ENCODE peak calls at places on chromosomes 2 and 18, in seven cellular contexts. One of them, this sample, is unnamed.
A peak's percentile ranks its signal among the peaks of the same experiment; 100 is the strongest.

GRCh38 chr2:127047716-127048617 is 59.0 kb downstream of the BIN1 start:
- DNase-seq in right lobe of liver: no peak
- DNase-seq in CD8-positive, alpha-beta T cell: no peak
- DNase-seq in lower lobe of right lung: peak; percentile 43
- DNase-seq in adrenal gland: peak; percentile 52
- DNase-seq in ovary: peak; percentile 36
- DNase-seq in transverse colon: no peak
- DNase-seq in this sample: no peak

GRCh38 chr2:235021752-235022151 is 69.9 kb downstream of the SH3BP4 start:
- DNase-seq in adrenal gland: no peak
- DNase-seq in transverse colon: no peak
- DNase-seq in ovary: no peak
- DNase-seq in lower lobe of right lung: no peak
- DNase-seq in CD8-positive, alpha-beta T cell: no peak
- DNase-seq in right lobe of liver: no peak
- DNase-seq in this sample: no peak

GRCh38 chr2:589551-589950 is 87.7 kb downstream of the TMEM18 start:
- DNase-seq in transverse colon: no peak
- DNase-seq in CD8-positive, alpha-beta T cell: no peak
- DNase-seq in adrenal gland: no peak
- DNase-seq in right lobe of liver: no peak
- DNase-seq in ovary: no peak
- DNase-seq in lower lobe of right lung: no peak
- DNase-seq in this sample: no peak

GRCh38 chr2:224584768-224585204 is 377 bp downstream of the CUL3 start:
- DNase-seq in lower lobe of right lung: peak; percentile 75
- DNase-seq in ovary: peak; percentile 75
- DNase-seq in right lobe of liver: peak; percentile 61
- DNase-seq in adrenal gland: peak; percentile 73
- DNase-seq in CD8-positive, alpha-beta T cell: no peak
- DNase-seq in transverse colon: peak; percentile 58
- DNase-seq in this sample: peak; percentile 75

GRCh38 chr2:84290537-84290936 is 168.5 kb downstream of the SUCLG1 start:
- DNase-seq in CD8-positive, alpha-beta T cell: no peak
- DNase-seq in lower lobe of right lung: no peak
- DNase-seq in adrenal gland: no peak
- DNase-seq in right lobe of liver: no peak
- DNase-seq in ovary: no peak
- DNase-seq in transverse colon: no peak
- DNase-seq in this sample: no peak

GRCh38 chr2:162974771-162975170 is 136.2 kb upstream of the KCNH7 start:
- DNase-seq in transverse colon: no peak
- DNase-seq in lower lobe of right lung: no peak
- DNase-seq in right lobe of liver: no peak
- DNase-seq in adrenal gland: no peak
- DNase-seq in ovary: no peak
- DNase-seq in CD8-positive, alpha-beta T cell: no peak
- DNase-seq in this sample: no peak

GRCh38 chr18:6747646-6748045 is 18.1 kb downstream of the ARHGAP28 start:
- DNase-seq in CD8-positive, alpha-beta T cell: no peak
- DNase-seq in transverse colon: no peak
- DNase-seq in lower lobe of right lung: no peak
- DNase-seq in right lobe of liver: no peak
- DNase-seq in ovary: no peak
- DNase-seq in adrenal gland: no peak
- DNase-seq in this sample: no peak

GRCh38 chr2:114192362-114192761 is 250.1 kb upstream of the DPP10 start:
- DNase-seq in transverse colon: no peak
- DNase-seq in right lobe of liver: no peak
- DNase-seq in ovary: no peak
- DNase-seq in adrenal gland: no peak
- DNase-seq in lower lobe of right lung: no peak
- DNase-seq in CD8-positive, alpha-beta T cell: no peak
- DNase-seq in this sample: no peak

GRCh38 chr2:2107140-2107539 is 223.9 kb downstream of the MYT1L start:
- DNase-seq in adrenal gland: no peak
- DNase-seq in CD8-positive, alpha-beta T cell: no peak
- DNase-seq in ovary: no peak
- DNase-seq in lower lobe of right lung: no peak
- DNase-seq in transverse colon: no peak
- DNase-seq in right lobe of liver: no peak
- DNase-seq in this sample: no peak

GRCh38 chr2:3242747-3243369 is 134.8 kb downstream of the EIPR1 start:
- DNase-seq in lower lobe of right lung: no peak
- DNase-seq in right lobe of liver: no peak
- DNase-seq in CD8-positive, alpha-beta T cell: no peak
- DNase-seq in transverse colon: no peak
- DNase-seq in ovary: no peak
- DNase-seq in adrenal gland: peak; percentile 45
- DNase-seq in this sample: no peak

GRCh38 chr2:60936757-60937156 is 55.4 kb downstream of the REL start:
- DNase-seq in CD8-positive, alpha-beta T cell: no peak
- DNase-seq in lower lobe of right lung: no peak
- DNase-seq in right lobe of liver: no peak
- DNase-seq in transverse colon: no peak
- DNase-seq in ovary: no peak
- DNase-seq in adrenal gland: no peak
- DNase-seq in this sample: no peak

GRCh38 chr2:129888896-129889295 is 90.6 kb upstream of the RAB6C start:
- DNase-seq in adrenal gland: peak; percentile 31
- DNase-seq in ovary: no peak
- DNase-seq in transverse colon: no peak
- DNase-seq in CD8-positive, alpha-beta T cell: no peak
- DNase-seq in right lobe of liver: no peak
- DNase-seq in lower lobe of right lung: no peak
- DNase-seq in this sample: no peak

GRCh38 chr2:63589148-63589972 is 597 bp downstream of the MDH1 start:
- DNase-seq in lower lobe of right lung: no peak
- DNase-seq in adrenal gland: peak; percentile 59
- DNase-seq in transverse colon: no peak
- DNase-seq in right lobe of liver: no peak
- DNase-seq in CD8-positive, alpha-beta T cell: no peak
- DNase-seq in ovary: no peak
- DNase-seq in this sample: no peak

GRCh38 chr2:240393831-240394410 is 41.5 kb upstream of the GPC1 start:
- DNase-seq in right lobe of liver: no peak
- DNase-seq in lower lobe of right lung: no peak
- DNase-seq in ovary: peak; percentile 26
- DNase-seq in CD8-positive, alpha-beta T cell: no peak
- DNase-seq in transverse colon: no peak
- DNase-seq in adrenal gland: peak; percentile 43
- DNase-seq in this sample: no peak

GRCh38 chr2:218284106-218284811 is 8.0 kb downstream of the TMBIM1 start:
- DNase-seq in ovary: no peak
- DNase-seq in lower lobe of right lung: no peak
- DNase-seq in adrenal gland: peak; percentile 91
- DNase-seq in right lobe of liver: peak; percentile 71
- DNase-seq in CD8-positive, alpha-beta T cell: no peak
- DNase-seq in transverse colon: peak; percentile 75
- DNase-seq in this sample: peak; percentile 84

GRCh38 chr2:160224060-160224459 is 24.0 kb upstream of the ITGB6 start:
- DNase-seq in ovary: no peak
- DNase-seq in right lobe of liver: no peak
- DNase-seq in lower lobe of right lung: no peak
- DNase-seq in adrenal gland: no peak
- DNase-seq in transverse colon: no peak
- DNase-seq in CD8-positive, alpha-beta T cell: no peak
- DNase-seq in this sample: no peak

GRCh38 chr2:70094978-70095832 is 7.9 kb downstream of the PCBP1 start:
- DNase-seq in right lobe of liver: peak; percentile 65
- DNase-seq in ovary: no peak
- DNase-seq in lower lobe of right lung: peak; percentile 67
- DNase-seq in CD8-positive, alpha-beta T cell: no peak
- DNase-seq in adrenal gland: peak; percentile 85
- DNase-seq in transverse colon: peak; percentile 58
- DNase-seq in this sample: peak; percentile 73

GRCh38 chr2:197889041-197889440 is 84.6 kb downstream of the PLCL1 start:
- DNase-seq in ovary: no peak
- DNase-seq in lower lobe of right lung: no peak
- DNase-seq in right lobe of liver: no peak
- DNase-seq in transverse colon: no peak
- DNase-seq in adrenal gland: no peak
- DNase-seq in CD8-positive, alpha-beta T cell: no peak
- DNase-seq in this sample: no peak

GRCh38 chr2:42560886-42561285 is 7.5 kb upstream of the MTA3 start:
- DNase-seq in adrenal gland: no peak
- DNase-seq in transverse colon: no peak
- DNase-seq in ovary: no peak
- DNase-seq in lower lobe of right lung: no peak
- DNase-seq in right lobe of liver: no peak
- DNase-seq in CD8-positive, alpha-beta T cell: no peak
- DNase-seq in this sample: no peak

GRCh38 chr2:122206101-122206500 is 450.6 kb downstream of the TSN start:
- DNase-seq in lower lobe of right lung: no peak
- DNase-seq in right lobe of liver: no peak
- DNase-seq in ovary: no peak
- DNase-seq in adrenal gland: no peak
- DNase-seq in transverse colon: no peak
- DNase-seq in CD8-positive, alpha-beta T cell: no peak
- DNase-seq in this sample: no peak

GRCh38 chr2:122209377-122209776 is 453.9 kb downstream of the TSN start:
- DNase-seq in CD8-positive, alpha-beta T cell: no peak
- DNase-seq in transverse colon: no peak
- DNase-seq in ovary: no peak
- DNase-seq in adrenal gland: no peak
- DNase-seq in right lobe of liver: no peak
- DNase-seq in lower lobe of right lung: no peak
- DNase-seq in this sample: no peak

GRCh38 chr2:122205637-122206036 is 450.2 kb downstream of the TSN start:
- DNase-seq in CD8-positive, alpha-beta T cell: no peak
- DNase-seq in right lobe of liver: no peak
- DNase-seq in transverse colon: no peak
- DNase-seq in lower lobe of right lung: no peak
- DNase-seq in ovary: no peak
- DNase-seq in adrenal gland: no peak
- DNase-seq in this sample: no peak

GRCh38 chr2:122203523-122203922 is 448.1 kb downstream of the TSN start:
- DNase-seq in ovary: no peak
- DNase-seq in lower lobe of right lung: no peak
- DNase-seq in transverse colon: no peak
- DNase-seq in right lobe of liver: no peak
- DNase-seq in adrenal gland: no peak
- DNase-seq in CD8-positive, alpha-beta T cell: no peak
- DNase-seq in this sample: no peak
- TF ChIP-seq CTCF in ovary: no peak
- TF ChIP-seq CTCF in lower lobe of right lung: no peak
- TF ChIP-seq CTCF in transverse colon: no peak
- TF ChIP-seq CTCF in right lobe of liver: no peak
- TF ChIP-seq CTCF in adrenal gland: no peak
- TF ChIP-seq CTCF in CD8-positive, alpha-beta T cell: no peak
- TF ChIP-seq CTCF in this sample: no peak

DNA sequence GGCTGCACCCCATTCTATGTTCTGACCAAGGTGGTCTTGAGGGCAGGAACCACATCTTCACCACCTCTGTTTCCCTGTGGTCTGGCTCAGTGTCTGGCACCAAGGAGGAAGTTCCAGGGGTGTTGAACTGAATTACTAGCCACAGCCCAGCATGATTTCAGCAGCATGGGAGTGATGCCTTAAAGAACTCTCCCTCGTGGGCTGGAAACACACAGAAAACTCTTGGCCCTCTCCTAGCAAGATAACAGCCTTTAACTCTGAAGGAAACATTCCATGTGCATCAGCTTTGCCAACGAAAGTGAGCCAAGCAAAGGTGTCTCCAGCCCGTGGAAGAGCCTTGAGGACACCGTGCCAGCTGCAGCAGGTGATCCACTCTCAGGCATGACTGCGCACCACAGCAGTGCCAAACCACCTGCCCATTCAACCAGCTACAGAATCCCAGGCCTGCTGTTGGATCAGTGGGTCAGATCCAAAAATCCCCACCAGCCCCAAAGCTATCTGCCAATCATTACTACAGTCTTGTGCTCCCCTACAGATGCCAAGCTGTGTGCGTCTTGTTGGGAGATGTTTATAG is 124.8 kb downstream of the TTC32 start:
- DNase-seq in ovary: no peak
- DNase-seq in CD8-positive, alpha-beta T cell: no peak
- DNase-seq in right lobe of liver: no peak
- DNase-seq in adrenal gland: peak; percentile 17
- DNase-seq in transverse colon: no peak
- DNase-seq in lower lobe of right lung: no peak
- DNase-seq in this sample: no peak
- H3K27ac ChIP-seq in ovary: no peak overlapping the region
- H3K27ac ChIP-seq in CD8-positive, alpha-beta T cell: no peak overlapping the region
- H3K27ac ChIP-seq in right lobe of liver: no peak overlapping the region
- H3K27ac ChIP-seq in adrenal gland: no peak overlapping the region
- H3K27ac ChIP-seq in transverse colon: no peak overlapping the region
- H3K27ac ChIP-seq in lower lobe of right lung: no peak overlapping the region
- H3K27ac ChIP-seq in this sample: no peak overlapping the region

DNA sequence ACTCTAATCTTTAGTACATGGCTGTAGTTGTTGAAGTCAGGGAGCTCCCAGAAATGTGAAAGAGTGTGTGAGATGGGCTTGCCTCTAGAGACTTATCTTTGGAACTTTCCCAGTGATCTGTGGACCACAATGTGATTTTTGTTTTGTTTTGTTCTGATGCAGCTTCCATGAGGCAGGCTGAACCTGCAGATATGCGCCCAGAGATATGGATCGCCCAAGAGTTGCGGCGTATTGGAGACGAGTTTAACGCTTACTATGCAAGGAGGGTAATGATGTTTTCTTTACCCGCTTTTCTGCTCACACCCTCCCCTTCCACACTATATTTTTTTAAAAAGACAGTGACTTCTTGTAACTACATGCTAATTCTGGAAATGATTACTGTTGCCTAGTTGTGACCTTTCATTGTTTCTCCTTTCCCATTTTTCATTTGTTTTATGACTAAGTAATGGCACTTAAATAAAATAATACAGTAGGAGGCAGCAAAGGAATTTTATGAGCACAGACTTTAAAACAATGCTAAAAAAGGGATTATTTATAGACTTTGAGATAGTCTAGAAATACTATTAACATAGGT is 29.3 kb downstream of the BCL2L11 start:
- DNase-seq in transverse colon: no peak
- DNase-seq in lower lobe of right lung: no peak
- DNase-seq in CD8-positive, alpha-beta T cell: no peak
- DNase-seq in ovary: no peak
- DNase-seq in adrenal gland: no peak
- DNase-seq in right lobe of liver: no peak
- DNase-seq in this sample: no peak
- TF ChIP-seq CTCF in transverse colon: no peak
- TF ChIP-seq CTCF in lower lobe of right lung: no peak
- TF ChIP-seq CTCF in CD8-positive, alpha-beta T cell: no peak
- TF ChIP-seq CTCF in ovary: no peak
- TF ChIP-seq CTCF in adrenal gland: no peak
- TF ChIP-seq CTCF in right lobe of liver: no peak
- TF ChIP-seq CTCF in this sample: no peak

DNA sequence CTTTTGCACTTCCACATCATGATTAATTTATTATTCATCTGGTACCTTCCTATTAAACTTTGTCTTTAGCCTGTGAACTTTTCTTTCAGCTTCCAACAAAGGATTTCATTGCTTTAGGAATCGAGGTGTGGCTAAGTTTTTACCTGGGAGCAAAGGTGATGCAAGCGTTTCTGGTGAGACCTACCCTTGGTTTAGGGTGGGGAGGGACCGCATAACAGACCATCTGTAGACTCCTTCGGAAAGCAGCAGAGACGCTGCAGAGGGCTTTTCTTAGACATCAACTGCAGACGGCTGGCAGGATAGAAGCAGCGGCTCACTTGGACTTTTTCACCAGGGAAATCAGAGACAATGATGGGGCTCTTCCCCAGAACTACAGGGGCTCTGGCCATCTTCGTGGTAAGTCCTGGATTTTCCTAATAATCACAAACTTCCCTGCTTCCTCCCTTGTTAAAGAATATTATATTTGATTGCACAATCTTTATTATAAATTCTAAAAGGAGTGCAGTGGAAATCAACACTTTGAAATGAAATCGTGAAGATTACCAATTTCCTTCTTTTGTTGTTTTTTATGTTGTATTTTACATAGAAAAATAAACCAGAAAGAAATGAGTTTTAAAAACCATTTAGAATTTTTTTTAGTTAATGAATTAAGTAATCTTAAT is at the start of gene DSG3:
- DNase-seq in adrenal gland: no peak
- DNase-seq in ovary: no peak
- DNase-seq in lower lobe of right lung: no peak
- DNase-seq in CD8-positive, alpha-beta T cell: no peak
- DNase-seq in right lobe of liver: no peak
- DNase-seq in transverse colon: no peak
- DNase-seq in this sample: peak; percentile 62
- H3K27ac ChIP-seq in adrenal gland: no peak within 1 kb of the TSS
- H3K27ac ChIP-seq in ovary: no peak within 1 kb of the TSS
- H3K27ac ChIP-seq in lower lobe of right lung: no peak within 1 kb of the TSS
- H3K27ac ChIP-seq in CD8-positive, alpha-beta T cell: no peak within 1 kb of the TSS
- H3K27ac ChIP-seq in right lobe of liver: no peak within 1 kb of the TSS
- H3K27ac ChIP-seq in transverse colon: no peak within 1 kb of the TSS
- H3K27ac ChIP-seq in this sample: peak within 1 kb of the TSS; percentile 53